ENCODE peak calls at places on chromosomes 7 and 10, in five cellular contexts. J is colonic mucosa, Q is heart left ventricle, T is pancreas, C is cardiac fibroblast. G is an unnamed sample.

GRCh38 chr10:78375854-78376785 is 342.5 kb downstream of the RPS24 start:
- DNase-seq in T (no peak), C (peak; percentile 13), Q (no peak), J (no peak), G (peak; percentile 86)

GRCh38 chr10:109978481-109978880 is 29.3 kb upstream of the ADD3 start:
- DNase-seq in J (peak; percentile 79), Q (peak; percentile 34), C (peak; percentile 81), T (no peak), G (no peak)

GRCh38 chr10:73847031-73847430 is 27.3 kb downstream of the CAMK2G start:
- DNase-seq in T (no peak), J (no peak), C (no peak), Q (no peak), G (no peak)

GRCh38 chr7:108660465-108660864 is 90.8 kb downstream of the DNAJB9 start:
- DNase-seq in J (no peak), C (peak; percentile 31), Q (no peak), T (no peak), G (no peak)

GRCh38 chr10:78415111-78415510 is 381.4 kb downstream of the RPS24 start:
- DNase-seq in T (no peak), J (no peak), Q (no peak), C (no peak), G (no peak)

GRCh38 chr7:99794585-99795502 is 10.9 kb upstream of the CYP3A4 start:
- DNase-seq in Q (no peak), C (peak; percentile 2), T (peak; percentile 38), J (no peak), G (no peak)

GRCh38 chr7:82036146-82036886 is 266.5 kb upstream of the HGF start:
- DNase-seq in T (no peak), C (peak; percentile 81), J (no peak), Q (no peak), G (no peak)

GRCh38 chr10:74863508-74863907 is 37.1 kb downstream of the KAT6B start:
- DNase-seq in T (no peak), Q (no peak), C (peak; percentile 19), J (no peak), G (no peak)

GRCh38 chr10:672139-672538 is 17.3 kb downstream of the DIP2C start:
- DNase-seq in T (no peak), J (peak; percentile 10), C (no peak), Q (no peak), G (no peak)

GRCh38 chr7:157008206-157009169 is 2.0 kb downstream of the MNX1 start:
- DNase-seq in T (no peak), J (no peak), C (no peak), Q (no peak), G (no peak)

GRCh38 chr7:533266-533665 is 13.6 kb upstream of the PDGFA start:
- DNase-seq in Q (no peak), J (no peak), T (no peak), C (no peak), G (no peak)

GRCh38 chr10:21732067-21732772 is 198.2 kb downstream of the MLLT10 start:
- DNase-seq in Q (peak; percentile 68), T (peak; percentile 50), C (peak; percentile 90), J (no peak), G (peak; percentile 48)

GRCh38 chr7:36838616-36839015 is 114.3 kb upstream of the AOAH start:
- DNase-seq in C (no peak), Q (no peak), J (no peak), T (no peak), G (no peak)

GRCh38 chr10:111247781-111248389 is 171.1 kb downstream of the ADRA2A start:
- DNase-seq in C (no peak), Q (no peak), T (no peak), J (no peak), G (no peak)

GRCh38 chr7:49322476-49322875 is 398.1 kb downstream of the CDC14C start:
- DNase-seq in C (no peak), J (no peak), Q (no peak), T (no peak), G (no peak)

GRCh38 chr7:74292757-74293576 is 3.8 kb downstream of the CLIP2 start:
- DNase-seq in Q (no peak), J (peak; percentile 92), T (peak; percentile 85), C (no peak), G (no peak)

GRCh38 chr7:35694784-35695627 is at the start of gene HERPUD2:
- DNase-seq in C (peak; percentile 94), J (peak; percentile 97), T (peak; percentile 96), Q (peak; percentile 95), G (peak; percentile 95)

GRCh38 chr7:35694161-35694783 is 663 bp downstream of the HERPUD2 start:
- DNase-seq in Q (peak; percentile 30), T (no peak), C (no peak), J (peak; percentile 40), G (no peak)

GRCh38 chr7:35695628-35695888 is 623 bp upstream of the HERPUD2 start:
- DNase-seq in T (no peak), J (no peak), Q (no peak), C (no peak), G (no peak)

GRCh38 chr7:35695987-35696386 is 1.1 kb upstream of the HERPUD2 start:
- DNase-seq in J (no peak), C (no peak), T (no peak), Q (no peak), G (no peak)

GRCh38 chr7:35691827-35692307 is 3.1 kb downstream of the HERPUD2 start:
- DNase-seq in J (no peak), Q (no peak), T (no peak), C (peak; percentile 37), G (no peak)
- H3K4me3 ChIP-seq in J (peak overlapping the region; percentile 9), Q (no peak overlapping the region), T (no peak overlapping the region), C (peak overlapping the region; percentile 89), G (peak overlapping the region; percentile 98)

GRCh38 chr10:92688927-92689662 is 660 bp upstream of the HHEX start:
- DNase-seq in Q (peak; percentile 43), T (no peak), J (peak; percentile 31), C (peak; percentile 44), G (no peak)
- TF ChIP-seq CTCF in Q (no peak), T (no peak), J (no peak), C (no peak), G (no peak)

DNA sequence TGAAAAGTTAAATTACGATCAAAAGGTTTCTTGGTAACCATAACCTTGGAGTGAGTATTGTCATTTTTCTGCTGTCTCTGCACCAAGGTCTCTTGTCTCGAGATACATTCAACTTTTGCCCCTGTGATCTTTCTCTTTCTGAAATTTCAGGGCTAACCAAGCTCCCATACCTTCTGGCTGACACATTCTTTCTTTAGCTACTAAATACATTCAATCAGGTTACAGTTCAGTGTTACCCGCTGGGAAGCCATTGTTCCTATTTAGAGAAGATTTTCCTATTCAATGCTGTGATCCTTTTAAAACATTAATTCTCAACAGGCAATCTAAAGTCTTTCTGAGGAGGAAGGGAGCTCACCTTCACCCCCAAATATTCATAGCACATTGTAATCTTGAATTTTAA is 22.9 kb upstream of the DMTF1 start:
- DNase-seq in Q (no peak), C (no peak), T (no peak), J (no peak), G (no peak)
- H3K4me3 ChIP-seq in Q (no peak overlapping the region), C (no peak overlapping the region), T (no peak overlapping the region), J (no peak overlapping the region), G (no peak overlapping the region)

GRCh38 chr10:16119445-16119844 is 259.1 kb upstream of the MINDY3 start:
- DNase-seq in J (no peak), T (no peak), Q (no peak), C (no peak), G (no peak)

GRCh38 chr10:16120563-16120962 is 260.3 kb upstream of the MINDY3 start:
- DNase-seq in Q (no peak), C (no peak), J (no peak), T (no peak), G (no peak)

GRCh38 chr10:16117305-16117695 is 257.0 kb upstream of the MINDY3 start:
- DNase-seq in J (no peak), T (no peak), Q (no peak), C (no peak), G (no peak)

DNA sequence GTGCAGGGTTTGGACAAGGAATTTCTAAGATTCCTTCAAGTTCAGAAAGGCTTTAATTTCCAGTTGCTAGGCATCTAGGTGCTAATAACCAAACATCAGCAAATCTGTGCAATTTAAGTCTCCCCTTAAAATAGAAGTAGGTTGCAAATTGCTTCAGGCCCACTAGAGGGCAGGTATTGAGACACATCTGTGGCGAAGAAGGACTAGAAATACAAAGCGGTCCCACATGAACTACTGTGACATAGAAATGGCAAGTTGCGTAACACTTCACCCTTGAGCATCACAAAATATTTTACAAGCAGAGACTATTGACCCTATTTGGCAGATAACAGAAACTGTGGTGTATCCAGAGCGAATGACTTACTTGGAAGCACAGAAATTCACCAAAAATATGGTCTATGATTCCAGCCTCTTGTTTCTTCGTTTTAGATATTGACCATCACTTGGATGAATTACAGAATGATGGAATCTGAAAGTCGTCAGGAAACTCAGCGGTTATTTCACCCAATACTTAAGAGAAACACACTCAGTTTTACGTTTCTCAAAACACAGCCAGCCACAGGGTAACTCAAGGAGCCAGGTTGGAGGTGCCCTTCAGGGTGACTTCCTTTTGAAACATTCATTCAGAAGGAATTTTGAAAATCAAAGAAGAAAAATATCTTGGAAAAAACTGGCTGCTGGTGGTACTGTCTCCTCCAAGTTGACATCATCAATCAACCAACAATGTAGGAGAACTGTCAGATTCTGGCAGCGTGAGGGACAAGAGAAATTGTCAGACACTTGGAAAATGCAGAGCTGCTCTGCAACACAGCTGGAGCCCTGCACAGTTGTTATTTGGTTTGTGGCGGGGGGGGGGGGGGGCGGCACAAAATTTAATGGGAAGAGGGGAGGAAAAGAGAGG is 256.3 kb upstream of the MINDY3 start:
- DNase-seq in T (no peak), J (no peak), C (peak; percentile 32), Q (no peak), G (no peak)
- TF ChIP-seq CTCF in T (peak; percentile 19), J (no peak), C (peak; percentile 53), Q (peak; percentile 39), G (no peak)

GRCh38 chr10:130050008-130050407 is 60.6 kb downstream of the C10orf143 start:
- DNase-seq in Q (no peak), T (no peak), J (no peak), C (no peak), G (no peak)
- H3K4me3 ChIP-seq in Q (no peak overlapping the region), T (no peak overlapping the region), J (no peak overlapping the region), C (no peak overlapping the region), G (no peak overlapping the region)